ENCODE peak calls at places on chromosomes 4 and X, in five cellular contexts. V, B, N, G and Q are unnamed samples.

GRCh38 chr4:24164054-24164453 is 274.2 kb upstream of the PPARGC1A start:
- DNase-seq in N (no peak), V (no peak), G (no peak), B (no peak), Q (no peak)

GRCh38 chrX:153669174-153669890 is 4.3 kb downstream of the PNCK start:
- DNase-seq in V (peak; percentile 77), N (no peak), B (no peak), G (peak; percentile 18), Q (peak; percentile 44)

GRCh38 chr4:3531887-3532713 is at the start of gene LRPAP1:
- DNase-seq in G (peak; percentile 94), V (peak; percentile 98), N (peak; percentile 95), B (peak; percentile 95), Q (peak; percentile 76)

GRCh38 chr4:162659716-162660115 is 495.9 kb upstream of the FSTL5 start:
- DNase-seq in N (no peak), G (no peak), B (no peak), V (no peak), Q (no peak)

GRCh38 chrX:78831523-78831922 is 84.0 kb downstream of the LPAR4 start:
- DNase-seq in G (no peak), V (no peak), N (no peak), B (no peak), Q (no peak)

GRCh38 chr4:7854697-7855370 is 84.8 kb downstream of the AFAP1 start:
- DNase-seq in V (no peak), G (no peak), N (no peak), B (no peak), Q (peak; percentile 59)

GRCh38 chr4:32884198-32884597 is 2164.0 kb downstream of the PCDH7 start:
- DNase-seq in V (no peak), B (no peak), N (no peak), G (peak; percentile 43), Q (no peak)

GRCh38 chr4:173252024-173252935 is 81.9 kb downstream of the HMGB2 start:
- DNase-seq in G (peak; percentile 97), N (no peak), B (peak; percentile 70), V (no peak), Q (no peak)

GRCh38 chr4:80307183-80307735 is 28.3 kb upstream of the CFAP299 start:
- DNase-seq in V (no peak), N (no peak), G (peak; percentile 18), B (no peak), Q (no peak)

GRCh38 chrX:129600981-129601424 is 53.8 kb downstream of the APLN start:
- DNase-seq in B (no peak), N (no peak), V (peak; percentile 68), G (peak; percentile 32), Q (no peak)

GRCh38 chrX:129609395-129609794 is 45.4 kb downstream of the APLN start:
- DNase-seq in G (no peak), V (no peak), N (no peak), B (no peak), Q (no peak)

GRCh38 chrX:129612396-129612795 is 42.4 kb downstream of the APLN start:
- DNase-seq in B (no peak), N (no peak), V (no peak), G (no peak), Q (no peak)

GRCh38 chrX:129606918-129607317 is 47.8 kb downstream of the APLN start:
- DNase-seq in N (no peak), V (peak; percentile 80), G (peak; percentile 60), B (no peak), Q (peak; percentile 27)
- H3K9me3 ChIP-seq in N (no peaks in the 10 kb centered on the region), V (no peaks in the 10 kb centered on the region), G (no peaks in the 10 kb centered on the region), B (no peaks in the 10 kb centered on the region), Q (no peaks in the 10 kb centered on the region)

DNA sequence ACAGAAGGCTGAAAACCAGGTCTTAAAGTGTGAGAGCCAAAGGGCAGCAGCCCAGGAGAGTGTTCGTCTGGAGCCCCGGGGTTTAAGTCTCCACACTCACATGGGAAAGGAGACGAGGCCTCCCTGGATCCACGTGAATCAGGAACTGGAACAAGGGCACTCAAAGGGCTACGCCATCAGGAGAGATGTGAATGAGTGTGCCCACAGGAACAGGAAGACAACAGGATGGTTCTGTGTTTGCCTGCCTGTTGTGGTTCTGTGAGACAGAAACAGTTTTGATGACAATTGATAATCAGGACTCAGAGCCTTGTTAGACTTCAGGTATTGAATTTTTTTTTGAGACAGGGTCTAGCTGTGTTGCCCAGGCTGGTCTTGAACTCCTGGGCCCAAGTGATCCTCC is 4.9 kb upstream of the CTBP1 start:
- DNase-seq in V (no peak), G (no peak), N (no peak), B (no peak), Q (no peak)
- H3K9me3 ChIP-seq in V (peaks cover 59% of the 10 kb centered on the region), G (no peaks in the 10 kb centered on the region), N (no peaks in the 10 kb centered on the region), B (peaks cover 6% of the 10 kb centered on the region), Q (no peaks in the 10 kb centered on the region)

GRCh38 chrX:1093586-1094538 is 118.6 kb downstream of the CRLF2 start:
- DNase-seq in B (no peak), N (no peak), V (no peak), G (no peak), Q (no peak)
- H3K9me3 ChIP-seq in B (peaks cover 3% of the 10 kb centered on the region), N (peaks cover 12% of the 10 kb centered on the region), V (peaks cover 11% of the 10 kb centered on the region), G (no peaks in the 10 kb centered on the region), Q (peaks cover 6% of the 10 kb centered on the region)

GRCh38 chr4:453267-453666 is 45.7 kb downstream of the ZNF721 start:
- DNase-seq in V (no peak), B (no peak), G (no peak), N (no peak), Q (no peak)
- H3K9me3 ChIP-seq in V (peaks cover 97% of the 10 kb centered on the region), B (peaks cover 39% of the 10 kb centered on the region), G (peaks cover 11% of the 10 kb centered on the region), N (peaks cover 100% of the 10 kb centered on the region), Q (peaks cover 69% of the 10 kb centered on the region)

GRCh38 chr4:1251773-1252066 is 2.8 kb upstream of the CTBP1 start:
- DNase-seq in B (no peak), V (no peak), N (no peak), G (no peak), Q (no peak)
- H3K9me3 ChIP-seq in B (peaks cover 6% of the 10 kb centered on the region), V (peaks cover 51% of the 10 kb centered on the region), N (no peaks in the 10 kb centered on the region), G (no peaks in the 10 kb centered on the region), Q (no peaks in the 10 kb centered on the region)